ENCODE peak calls at places on chromosomes 3 and 15, in seven cellular contexts. E is CD4-positive, CD25-positive, alpha-beta regulatory T cell; R is psoas muscle; N is mesenchymal stem cell; P is CD4-positive, alpha-beta memory T cell; C is cardiac muscle cell; M is IMR-90. O is an unnamed sample.

GRCh38 chr3:81758275-81758674 is 3.2 kb downstream of the GBE1 start:
- DNase-seq in C (peak; percentile 75), R (no peak), P (no peak), M (peak; percentile 77), N (no peak), E (no peak), O (no peak)

GRCh38 chr3:157618075-157618760 is 115.0 kb upstream of the VEPH1 start:
- DNase-seq in N (peak; percentile 72), C (peak; percentile 82), E (no peak), M (peak; percentile 71), P (peak; percentile 47), R (no peak), O (peak; percentile 12)

GRCh38 chr15:38631126-38632075 is 66.8 kb upstream of the RASGRP1 start:
- DNase-seq in N (no peak), P (peak; percentile 26), R (no peak), C (no peak), M (no peak), E (no peak), O (no peak)

GRCh38 chr3:190356246-190356645 is 31.7 kb upstream of the CLDN16 start:
- DNase-seq in R (no peak), C (no peak), M (no peak), E (no peak), N (no peak), P (no peak), O (no peak)

GRCh38 chr15:99210334-99210733 is 39.0 kb downstream of the TTC23 start:
- DNase-seq in P (no peak), R (no peak), E (no peak), M (no peak), C (no peak), N (no peak), O (no peak)

GRCh38 chr15:55277116-55277564 is 12.5 kb downstream of the RAB27A start:
- DNase-seq in N (peak; percentile 81), R (no peak), C (peak; percentile 48), E (peak; percentile 48), P (peak; percentile 59), M (peak; percentile 82), O (peak; percentile 84)

GRCh38 chr15:58083526-58083925 is 18.0 kb upstream of the ALDH1A2 start:
- DNase-seq in P (no peak), C (no peak), R (no peak), M (no peak), E (no peak), N (no peak), O (no peak)

GRCh38 chr15:42919794-42920280 is 741 bp downstream of the TTBK2 start:
- DNase-seq in R (no peak), P (peak; percentile 38), N (peak; percentile 79), M (peak; percentile 25), C (peak; percentile 38), E (no peak), O (no peak)

GRCh38 chr3:148903022-148903442 is 37.9 kb downstream of the CPA3 start:
- DNase-seq in P (no peak), N (peak; percentile 29), E (no peak), C (peak; percentile 6), R (no peak), M (peak; percentile 28), O (no peak)

GRCh38 chr3:47399531-47400270 is 18.9 kb downstream of the PTPN23 start:
- DNase-seq in P (no peak), E (no peak), N (no peak), C (no peak), R (no peak), M (peak; percentile 32), O (no peak)

GRCh38 chr3:32544894-32545293 is 25.8 kb downstream of the DYNC1LI1 start:
- DNase-seq in N (peak; percentile 34), C (peak; percentile 26), R (no peak), M (no peak), P (no peak), E (no peak), O (no peak)

GRCh38 chr3:184757010-184757651 is 45.3 kb upstream of the MAGEF1 start:
- DNase-seq in M (peak; percentile 99), P (no peak), N (peak; percentile 94), E (no peak), C (peak; percentile 96), R (peak; percentile 88), O (no peak)

GRCh38 chr15:78368671-78369070 is 28.5 kb downstream of the CRABP1 start:
- DNase-seq in P (no peak), R (no peak), C (no peak), E (no peak), M (no peak), N (no peak), O (no peak)

GRCh38 chr3:8851703-8852102 is 82.3 kb upstream of the OXTR start:
- DNase-seq in P (no peak), N (peak; percentile 92), R (no peak), C (peak; percentile 73), M (peak; percentile 74), E (no peak), O (no peak)

GRCh38 chr3:193941486-193941885 is 194.5 kb upstream of the HES1 start:
- DNase-seq in M (no peak), N (no peak), C (no peak), R (no peak), E (no peak), P (no peak), O (no peak)

GRCh38 chr3:190941694-190942280 is 79.3 kb upstream of the GMNC start:
- DNase-seq in C (no peak), N (no peak), R (no peak), M (no peak), P (no peak), E (no peak), O (no peak)

GRCh38 chr15:20643024-20643770 is 101.6 kb upstream of the GOLGA6L6 start:
- DNase-seq in E (no peak), M (no peak), P (no peak), N (no peak), C (no peak), R (no peak), O (no peak)
- H3K9me3 ChIP-seq in E (no peaks in the 10 kb centered on the region), M (peaks cover 23% of the 10 kb centered on the region), P (no peaks in the 10 kb centered on the region), N (no peaks in the 10 kb centered on the region), C (peaks cover 27% of the 10 kb centered on the region), R (no peaks in the 10 kb centered on the region), O (no peaks in the 10 kb centered on the region)

DNA sequence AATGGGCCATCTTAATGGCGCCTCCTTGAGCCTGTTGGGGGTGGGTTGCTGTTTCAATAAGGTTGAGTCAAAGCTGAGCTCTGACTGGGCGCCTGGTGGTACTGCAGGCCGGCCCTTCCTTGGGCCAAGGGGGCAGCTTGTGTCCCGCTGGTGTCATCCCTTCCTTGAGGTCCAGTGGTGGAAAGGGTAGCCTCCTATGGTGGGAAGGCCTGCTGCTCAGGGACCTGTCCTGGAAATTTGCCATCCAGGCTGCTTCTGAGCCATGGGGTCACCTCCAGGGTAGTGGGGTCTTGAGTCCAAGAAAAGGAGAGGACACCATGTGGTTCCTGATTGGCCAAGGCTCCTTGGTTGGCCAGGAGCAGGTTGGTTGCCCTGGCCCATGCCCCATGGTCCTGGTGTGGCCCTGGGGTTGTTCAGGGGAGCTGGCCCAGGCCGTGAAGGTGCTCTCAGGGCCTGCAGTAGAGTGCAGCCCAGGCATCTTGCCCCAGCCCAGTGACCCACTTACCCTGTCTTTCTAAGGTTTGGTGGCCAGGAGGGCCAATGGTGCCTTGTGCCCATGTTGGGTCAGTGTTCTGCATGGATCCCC is 188.7 kb downstream of the UBE3A start:
- DNase-seq in C (no peak), M (no peak), E (no peak), P (no peak), R (no peak), N (no peak), O (no peak)
- H3K9me3 ChIP-seq in C (no peaks in the 10 kb centered on the region), M (peaks cover 55% of the 10 kb centered on the region), E (peaks cover 2% of the 10 kb centered on the region), P (no peaks in the 10 kb centered on the region), R (peaks cover 5% of the 10 kb centered on the region), N (peaks cover 13% of the 10 kb centered on the region), O (no peaks in the 10 kb centered on the region)

DNA sequence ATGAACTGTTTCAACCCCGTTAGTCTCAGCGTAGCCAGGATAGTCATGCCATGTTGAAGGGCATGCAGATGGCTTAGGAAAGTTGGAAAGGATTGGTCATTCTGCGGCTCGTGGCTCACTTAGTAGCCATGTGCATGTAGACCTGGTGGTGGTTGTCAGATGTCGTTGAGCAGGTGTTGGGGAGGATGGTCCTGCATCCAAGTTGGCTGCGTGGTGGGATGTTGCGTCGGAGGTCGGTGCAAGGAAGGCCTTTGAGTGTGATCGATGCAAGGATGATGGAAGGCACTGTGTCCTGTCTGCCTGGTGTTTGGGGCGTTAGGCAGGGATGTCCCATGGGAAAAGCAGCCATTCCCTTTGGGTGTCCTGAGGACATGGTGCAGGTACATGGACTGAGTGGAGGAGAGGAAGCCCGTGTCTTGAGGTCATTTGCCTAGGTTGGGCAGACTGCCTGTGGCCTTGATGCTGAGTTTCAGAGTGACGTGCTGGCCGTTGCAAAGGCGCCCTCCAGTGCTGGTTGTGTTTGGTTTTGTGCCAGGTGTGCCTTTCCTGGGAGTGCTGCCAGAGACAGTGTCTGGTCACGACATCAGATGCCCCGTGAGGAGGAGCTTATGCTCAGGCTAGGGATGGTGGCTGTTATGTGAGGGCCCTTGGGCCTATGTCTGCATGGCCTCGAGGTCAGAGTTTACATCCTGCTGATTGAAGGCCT is 103.4 kb downstream of the SNRPN start:
- DNase-seq in P (no peak), E (no peak), R (no peak), C (no peak), N (no peak), M (no peak), O (no peak)
- H3K9me3 ChIP-seq in P (peaks cover 24% of the 10 kb centered on the region), E (peaks cover 89% of the 10 kb centered on the region), R (peaks cover 92% of the 10 kb centered on the region), C (peaks cover 20% of the 10 kb centered on the region), N (peaks cover 100% of the 10 kb centered on the region), M (peaks cover 100% of the 10 kb centered on the region), O (peaks cover 78% of the 10 kb centered on the region)

DNA sequence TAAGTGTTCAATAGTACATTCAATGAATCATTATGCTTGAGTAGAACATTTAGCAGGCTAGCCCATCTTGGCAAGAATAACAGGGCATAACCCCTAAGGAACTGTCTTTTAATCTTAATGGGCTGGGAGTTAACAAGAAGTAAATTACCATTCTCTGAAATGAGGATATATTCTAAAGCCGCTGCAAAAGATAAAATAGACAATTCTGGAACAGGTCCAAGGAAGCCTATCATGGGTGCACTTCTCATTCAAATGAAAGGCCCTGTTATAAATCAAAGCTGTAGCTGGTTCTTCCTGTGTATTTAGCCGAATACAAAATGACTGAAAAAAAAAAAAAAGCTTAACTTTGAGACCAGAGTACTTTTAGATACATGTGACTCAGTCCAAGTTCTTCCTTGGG is 15.6 kb downstream of the MTHFS start:
- DNase-seq in R (no peak), M (no peak), E (no peak), N (no peak), C (no peak), P (no peak), O (no peak)
- H3K9me3 ChIP-seq in R (peaks cover 15% of the 10 kb centered on the region), M (peaks cover 7% of the 10 kb centered on the region), E (peaks cover 24% of the 10 kb centered on the region), N (peaks cover 12% of the 10 kb centered on the region), C (no peaks in the 10 kb centered on the region), P (no peaks in the 10 kb centered on the region), O (peaks cover 5% of the 10 kb centered on the region)

GRCh38 chr15:26632500-26632899 is 140.4 kb downstream of the GABRB3 start:
- DNase-seq in R (no peak), E (no peak), N (no peak), P (no peak), C (no peak), M (no peak), O (no peak)
- H3K9me3 ChIP-seq in R (no peaks in the 10 kb centered on the region), E (no peaks in the 10 kb centered on the region), N (peaks cover 14% of the 10 kb centered on the region), P (no peaks in the 10 kb centered on the region), C (no peaks in the 10 kb centered on the region), M (peaks cover 21% of the 10 kb centered on the region), O (no peaks in the 10 kb centered on the region)

DNA sequence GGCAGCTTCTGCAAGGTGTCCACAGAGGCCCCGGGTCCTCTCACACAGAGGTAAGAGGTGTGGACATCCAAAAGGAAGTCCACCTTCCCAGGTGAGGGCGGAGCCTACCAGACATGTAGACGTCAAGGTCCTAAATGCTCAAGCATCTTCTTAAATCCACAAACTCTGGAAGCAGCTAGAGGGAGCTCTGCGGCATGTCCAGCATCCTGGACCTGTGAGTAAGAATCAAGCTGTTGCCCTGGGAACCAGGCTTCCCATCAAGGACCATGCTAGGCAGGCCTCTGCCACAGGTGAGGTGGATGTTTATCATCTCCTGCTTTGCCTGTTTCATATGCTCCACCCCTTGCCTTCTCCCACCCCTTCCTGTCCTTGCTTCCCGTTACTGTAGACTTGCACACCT is 368.2 kb downstream of the GABRG3 start:
- DNase-seq in P (no peak), C (no peak), M (no peak), N (no peak), R (no peak), E (no peak), O (no peak)
- H3K9me3 ChIP-seq in P (no peaks in the 10 kb centered on the region), C (no peaks in the 10 kb centered on the region), M (peaks cover 32% of the 10 kb centered on the region), N (peaks cover 4% of the 10 kb centered on the region), R (no peaks in the 10 kb centered on the region), E (no peaks in the 10 kb centered on the region), O (no peaks in the 10 kb centered on the region)